ENCODE peak calls at places on chromosome 20, in four cellular contexts. One of them, this sample, is unnamed.

GRCh38 chr20:17137692-17138091 is 89.1 kb upstream of the PCSK2 start:
- DNase-seq in NCI-H446 treated with DMSO at 0.1 percent for 48 hours: no peak
- DNase-seq in stimulated activated CD4-positive, alpha-beta T cell treated with anti-CD3 and anti-CD28 coated beads, TNF-alpha, amount 100 ng/mL, for 48 hours: no peak
- DNase-seq in effector memory CD4-positive, alpha-beta T cell: no peak
- DNase-seq in this sample: no peak

GRCh38 chr20:40650707-40651106 is 38.3 kb downstream of the MAFB start:
- DNase-seq in NCI-H446 treated with DMSO at 0.1 percent for 48 hours: no peak
- DNase-seq in stimulated activated CD4-positive, alpha-beta T cell treated with anti-CD3 and anti-CD28 coated beads, TNF-alpha, amount 100 ng/mL, for 48 hours: no peak
- DNase-seq in effector memory CD4-positive, alpha-beta T cell: no peak
- DNase-seq in this sample: no peak

GRCh38 chr20:44736170-44737021 is 9.3 kb upstream of the KCNK15 start:
- DNase-seq in NCI-H446 treated with DMSO at 0.1 percent for 48 hours: peak
- DNase-seq in stimulated activated CD4-positive, alpha-beta T cell treated with anti-CD3 and anti-CD28 coated beads, TNF-alpha, amount 100 ng/mL, for 48 hours: no peak
- DNase-seq in effector memory CD4-positive, alpha-beta T cell: no peak
- DNase-seq in this sample: no peak

GRCh38 chr20:40965671-40966070 is 63.0 kb upstream of the TOP1 start:
- DNase-seq in NCI-H446 treated with DMSO at 0.1 percent for 48 hours: no peak
- DNase-seq in stimulated activated CD4-positive, alpha-beta T cell treated with anti-CD3 and anti-CD28 coated beads, TNF-alpha, amount 100 ng/mL, for 48 hours: no peak
- DNase-seq in effector memory CD4-positive, alpha-beta T cell: no peak
- DNase-seq in this sample: no peak

GRCh38 chr20:32832664-32833063 is 12.9 kb downstream of the MAPRE1 start:
- DNase-seq in NCI-H446 treated with DMSO at 0.1 percent for 48 hours: no peak
- DNase-seq in stimulated activated CD4-positive, alpha-beta T cell treated with anti-CD3 and anti-CD28 coated beads, TNF-alpha, amount 100 ng/mL, for 48 hours: no peak
- DNase-seq in effector memory CD4-positive, alpha-beta T cell: peak
- DNase-seq in this sample: no peak

GRCh38 chr20:59752101-59752586 is 147.8 kb downstream of the PHACTR3 start:
- DNase-seq in NCI-H446 treated with DMSO at 0.1 percent for 48 hours: no peak
- DNase-seq in stimulated activated CD4-positive, alpha-beta T cell treated with anti-CD3 and anti-CD28 coated beads, TNF-alpha, amount 100 ng/mL, for 48 hours: no peak
- DNase-seq in effector memory CD4-positive, alpha-beta T cell: no peak
- DNase-seq in this sample: peak

GRCh38 chr20:22686097-22686496 is 101.7 kb upstream of the FOXA2 start:
- DNase-seq in NCI-H446 treated with DMSO at 0.1 percent for 48 hours: peak
- DNase-seq in stimulated activated CD4-positive, alpha-beta T cell treated with anti-CD3 and anti-CD28 coated beads, TNF-alpha, amount 100 ng/mL, for 48 hours: no peak
- DNase-seq in effector memory CD4-positive, alpha-beta T cell: no peak
- DNase-seq in this sample: peak

GRCh38 chr20:60034231-60035110 is 76.2 kb downstream of the CDH26 start:
- DNase-seq in NCI-H446 treated with DMSO at 0.1 percent for 48 hours: no peak
- DNase-seq in stimulated activated CD4-positive, alpha-beta T cell treated with anti-CD3 and anti-CD28 coated beads, TNF-alpha, amount 100 ng/mL, for 48 hours: no peak
- DNase-seq in effector memory CD4-positive, alpha-beta T cell: no peak
- DNase-seq in this sample: no peak

GRCh38 chr20:58213112-58213511 is 15.3 kb downstream of the ANKRD60 start:
- DNase-seq in NCI-H446 treated with DMSO at 0.1 percent for 48 hours: no peak
- DNase-seq in stimulated activated CD4-positive, alpha-beta T cell treated with anti-CD3 and anti-CD28 coated beads, TNF-alpha, amount 100 ng/mL, for 48 hours: no peak
- DNase-seq in effector memory CD4-positive, alpha-beta T cell: no peak
- DNase-seq in this sample: no peak

GRCh38 chr20:23143098-23143497 is 57.0 kb upstream of the CD93 start:
- DNase-seq in NCI-H446 treated with DMSO at 0.1 percent for 48 hours: no peak
- DNase-seq in stimulated activated CD4-positive, alpha-beta T cell treated with anti-CD3 and anti-CD28 coated beads, TNF-alpha, amount 100 ng/mL, for 48 hours: no peak
- DNase-seq in effector memory CD4-positive, alpha-beta T cell: no peak
- DNase-seq in this sample: peak

GRCh38 chr20:62861732-62862336 is at the start of gene TCFL5:
- DNase-seq in NCI-H446 treated with DMSO at 0.1 percent for 48 hours: no peak
- DNase-seq in stimulated activated CD4-positive, alpha-beta T cell treated with anti-CD3 and anti-CD28 coated beads, TNF-alpha, amount 100 ng/mL, for 48 hours: peak
- DNase-seq in effector memory CD4-positive, alpha-beta T cell: peak
- DNase-seq in this sample: peak

GRCh38 chr20:63521602-63522001 is 1.0 kb downstream of the PPDPF start:
- DNase-seq in NCI-H446 treated with DMSO at 0.1 percent for 48 hours: no peak
- DNase-seq in stimulated activated CD4-positive, alpha-beta T cell treated with anti-CD3 and anti-CD28 coated beads, TNF-alpha, amount 100 ng/mL, for 48 hours: no peak
- DNase-seq in effector memory CD4-positive, alpha-beta T cell: no peak
- DNase-seq in this sample: peak

GRCh38 chr20:49668181-49668877 is 45.3 kb downstream of the B4GALT5 start:
- DNase-seq in NCI-H446 treated with DMSO at 0.1 percent for 48 hours: no peak
- DNase-seq in stimulated activated CD4-positive, alpha-beta T cell treated with anti-CD3 and anti-CD28 coated beads, TNF-alpha, amount 100 ng/mL, for 48 hours: peak
- DNase-seq in effector memory CD4-positive, alpha-beta T cell: peak
- DNase-seq in this sample: peak

GRCh38 chr20:13355386-13355785 is 134.3 kb downstream of the ISM1 start:
- DNase-seq in NCI-H446 treated with DMSO at 0.1 percent for 48 hours: no peak
- DNase-seq in stimulated activated CD4-positive, alpha-beta T cell treated with anti-CD3 and anti-CD28 coated beads, TNF-alpha, amount 100 ng/mL, for 48 hours: no peak
- DNase-seq in effector memory CD4-positive, alpha-beta T cell: no peak
- DNase-seq in this sample: no peak

GRCh38 chr20:10864076-10864672 is 190.4 kb upstream of the JAG1 start:
- DNase-seq in NCI-H446 treated with DMSO at 0.1 percent for 48 hours: no peak
- DNase-seq in stimulated activated CD4-positive, alpha-beta T cell treated with anti-CD3 and anti-CD28 coated beads, TNF-alpha, amount 100 ng/mL, for 48 hours: no peak
- DNase-seq in effector memory CD4-positive, alpha-beta T cell: no peak
- DNase-seq in this sample: peak

GRCh38 chr20:62822239-62822787 is 5.5 kb downstream of the COL9A3 start:
- DNase-seq in NCI-H446 treated with DMSO at 0.1 percent for 48 hours: no peak
- DNase-seq in stimulated activated CD4-positive, alpha-beta T cell treated with anti-CD3 and anti-CD28 coated beads, TNF-alpha, amount 100 ng/mL, for 48 hours: no peak
- DNase-seq in effector memory CD4-positive, alpha-beta T cell: no peak
- DNase-seq in this sample: no peak

GRCh38 chr20:52812231-52812847 is 159.8 kb upstream of the TSHZ2 start:
- DNase-seq in NCI-H446 treated with DMSO at 0.1 percent for 48 hours: no peak
- DNase-seq in stimulated activated CD4-positive, alpha-beta T cell treated with anti-CD3 and anti-CD28 coated beads, TNF-alpha, amount 100 ng/mL, for 48 hours: no peak
- DNase-seq in effector memory CD4-positive, alpha-beta T cell: no peak
- DNase-seq in this sample: no peak

This sample was measured in lower lobe of right lung.